ENCODE peak calls at places on chromosomes 2 and 18, in four cellular contexts. T, N, W and G are unnamed samples.
A peak's percentile ranks its signal among the peaks of the same experiment; 100 is the strongest.

GRCh38 chr2:135969655-135970387 is 15.6 kb downstream of the DARS1 start:
- DNase-seq in T (no peak), N (no peak), W (no peak), G (no peak)

GRCh38 chr2:229713371-229714079 is 830 bp downstream of the DNER start:
- DNase-seq in T (no peak), N (no peak), W (no peak), G (no peak)

GRCh38 chr18:75455249-75456183 is 28.0 kb upstream of the SMIM21 start:
- DNase-seq in T (no peak), N (no peak), W (no peak), G (peak; percentile 13)

GRCh38 chr2:28547223-28547860 is 51.5 kb downstream of the PLB1 start:
- DNase-seq in T (no peak), N (no peak), W (no peak), G (no peak)

GRCh38 chr2:233814063-233814435 is 35.9 kb downstream of the MROH2A start:
- DNase-seq in T (no peak), N (no peak), W (no peak), G (no peak)

GRCh38 chr2:46829240-46829970 is 86.2 kb downstream of the MCFD2 start:
- DNase-seq in T (no peak), N (no peak), W (no peak), G (no peak)

GRCh38 chr2:28401948-28402550 is 9.4 kb downstream of the FOSL2 start:
- DNase-seq in T (no peak), N (no peak), W (no peak), G (no peak)

GRCh38 chr18:58668211-58668610 is 3.1 kb upstream of the MALT1 start:
- DNase-seq in T (no peak), N (no peak), W (no peak), G (peak; percentile 7)

GRCh38 chr2:202813387-202813786 is 58.2 kb downstream of the ICA1L start:
- DNase-seq in T (no peak), N (no peak), W (no peak), G (no peak)

GRCh38 chr2:191560594-191560993 is 117.3 kb upstream of the NABP1 start:
- DNase-seq in T (no peak), N (no peak), W (no peak), G (no peak)

GRCh38 chr18:40109251-40110049 is 1845.6 kb upstream of the PIK3C3 start:
- DNase-seq in T (no peak), N (no peak), W (no peak), G (no peak)

GRCh38 chr18:58176915-58177717 is 133.1 kb downstream of the NEDD4L start:
- DNase-seq in T (no peak), N (no peak), W (no peak), G (no peak)

GRCh38 chr2:43136862-43137261 is 89.5 kb downstream of the ZFP36L2 start:
- DNase-seq in T (no peak), N (no peak), W (no peak), G (no peak)

GRCh38 chr18:43869451-43870008 is 592.2 kb upstream of the SYT4 start:
- DNase-seq in T (no peak), N (no peak), W (no peak), G (no peak)

GRCh38 chr2:161425966-161426365 is 9.9 kb downstream of the TBR1 start:
- DNase-seq in T (no peak), N (no peak), W (no peak), G (no peak)

GRCh38 chr2:197993363-197993762 is 189.0 kb downstream of the PLCL1 start:
- DNase-seq in T (no peak), N (no peak), W (no peak), G (no peak)

GRCh38 chr2:173346035-173346434 is 8.6 kb upstream of the CDCA7 start:
- DNase-seq in T (no peak), N (no peak), W (no peak), G (no peak)

GRCh38 chr2:85953476-85953875 is 64.7 kb upstream of the ST3GAL5 start:
- DNase-seq in T (no peak), N (no peak), W (no peak), G (no peak)

GRCh38 chr2:161420406-161421025 is 4.4 kb downstream of the TBR1 start:
- DNase-seq in T (no peak), N (no peak), W (no peak), G (no peak)

GRCh38 chr2:158797963-158798700 is 3.0 kb downstream of the DAPL1 start:
- DNase-seq in T (no peak), N (no peak), W (no peak), G (no peak)

GRCh38 chr2:109170645-109171044 is 41.6 kb downstream of the SH3RF3 start:
- DNase-seq in T (no peak), N (no peak), W (no peak), G (no peak)

GRCh38 chr2:16553222-16553621 is 112.4 kb downstream of the CYRIA start:
- DNase-seq in T (peak; percentile 48), N (peak; percentile 40), W (no peak), G (no peak)

GRCh38 chr2:135790423-135790822 is 46.6 kb downstream of the LCT start:
- DNase-seq in T (peak; percentile 74), N (no peak), W (no peak), G (no peak)

GRCh38 chr2:174702541-174702940 is 61.7 kb downstream of the CHRNA1 start:
- DNase-seq in T (no peak), N (no peak), W (no peak), G (no peak)

GRCh38 chr18:76384114-76384790 is 110.8 kb downstream of the ZNF516 start:
- DNase-seq in T (no peak), N (no peak), W (no peak), G (no peak)

GRCh38 chr18:37403788-37404187 is 161.8 kb downstream of the CELF4 start:
- DNase-seq in T (no peak), N (no peak), W (no peak), G (no peak)

GRCh38 chr2:211055438-211055837 is 499.0 kb downstream of the CPS1 start:
- DNase-seq in T (no peak), N (peak; percentile 21), W (no peak), G (peak; percentile 50)

GRCh38 chr2:202965810-202966454 is 48.7 kb upstream of the NBEAL1 start:
- DNase-seq in T (peak; percentile 91), N (peak; percentile 17), W (peak; percentile 60), G (no peak)

GRCh38 chr2:195898505-195898904 is 170.1 kb downstream of the DNAH7 start:
- DNase-seq in T (peak; percentile 53), N (peak; percentile 4), W (no peak), G (no peak)

GRCh38 chr18:8626414-8627106 is 17.3 kb downstream of the RAB12 start:
- DNase-seq in T (no peak), N (peak; percentile 25), W (no peak), G (no peak)

GRCh38 chr2:104850322-104851184 is 3.4 kb upstream of the POU3F3 start:
- DNase-seq in T (no peak), N (no peak), W (no peak), G (no peak)

GRCh38 chr2:127100261-127101047 is 6.5 kb downstream of the BIN1 start:
- DNase-seq in T (no peak), N (peak; percentile 79), W (no peak), G (no peak)

GRCh38 chr2:25304339-25304728 is 37.4 kb downstream of the DNMT3A start:
- DNase-seq in T (no peak), N (no peak), W (no peak), G (no peak)

GRCh38 chr2:218694405-218695145 is 16.1 kb upstream of the TTLL4 start:
- DNase-seq in T (no peak), N (no peak), W (no peak), G (no peak)

GRCh38 chr2:58571181-58571852 is 330.2 kb upstream of the FANCL start:
- DNase-seq in T (peak; percentile 85), N (peak; percentile 50), W (peak; percentile 7), G (peak; percentile 53)
- TF ChIP-seq RFX5 in T (no peak), N (no peak), W (no peak), G (no peak)

DNA sequence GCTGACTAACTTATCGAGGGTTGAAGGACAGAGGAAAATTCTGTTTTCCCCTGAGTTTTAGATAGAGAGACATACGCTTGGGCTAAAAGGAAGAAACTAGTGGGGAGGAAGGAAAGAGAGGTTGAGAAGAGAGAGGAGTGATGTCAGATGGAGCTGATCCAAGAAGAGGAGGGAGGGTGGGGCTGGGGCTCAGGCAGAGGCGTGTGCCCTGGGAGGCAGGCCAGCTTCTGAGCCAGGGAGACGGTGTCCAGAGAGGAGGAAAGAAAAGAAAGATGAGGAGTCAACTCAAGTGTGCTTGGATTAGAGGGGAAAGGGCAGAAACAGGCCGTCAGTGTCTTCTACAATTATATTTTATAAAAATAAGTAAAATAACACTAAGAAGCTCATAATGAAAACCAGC is 56.2 kb downstream of the EMILIN2 start:
- DNase-seq in T (peak; percentile 53), N (no peak), W (no peak), G (no peak)
- TF ChIP-seq CBX5 in T (no peak), N (no peak), W (no peak), G (no peak)

GRCh38 chr18:61169386-61169785 is 163.8 kb upstream of the CDH20 start:
- DNase-seq in T (no peak), N (no peak), W (no peak), G (no peak)
- H3K4me2 ChIP-seq in T (no peak overlapping the region), N (no peak overlapping the region), W (no peak overlapping the region), G (no peak overlapping the region)

GRCh38 chr2:8399731-8400130 is 282.1 kb upstream of the ID2 start:
- DNase-seq in T (no peak), N (no peak), W (no peak), G (no peak)
- TF ChIP-seq RFX5 in T (no peak), N (no peak), W (no peak), G (no peak)

DNA sequence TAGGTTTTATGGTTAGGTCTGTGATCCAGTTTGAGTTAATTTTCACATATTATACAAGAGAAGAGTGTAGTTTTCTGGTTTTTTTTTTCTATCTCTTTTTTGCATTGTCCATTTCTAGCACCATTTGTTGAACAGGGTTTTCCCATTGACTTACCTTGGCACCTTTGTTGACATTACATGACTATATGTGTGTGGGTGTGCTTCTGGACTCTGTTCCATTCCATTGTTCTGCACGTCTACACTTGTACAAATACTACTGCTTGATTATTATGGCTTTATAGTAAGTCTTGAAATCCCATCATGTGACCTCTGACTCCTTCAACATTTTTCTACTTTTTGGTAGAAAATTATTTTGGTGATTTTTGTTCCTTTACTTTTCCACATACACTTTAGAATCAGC is 38.7 kb downstream of the UBE2F start:
- DNase-seq in T (no peak), N (peak; percentile 33), W (no peak), G (no peak)
- TF ChIP-seq CBX5 in T (no peak), N (no peak), W (no peak), G (no peak)

GRCh38 chr2:235029054-235029453 is 77.2 kb downstream of the SH3BP4 start:
- DNase-seq in T (no peak), N (no peak), W (no peak), G (no peak)

GRCh38 chr2:235026649-235027557 is 75.1 kb downstream of the SH3BP4 start:
- DNase-seq in T (no peak), N (no peak), W (no peak), G (no peak)

GRCh38 chr2:235027558-235028214 is 75.9 kb downstream of the SH3BP4 start:
- DNase-seq in T (no peak), N (no peak), W (no peak), G (no peak)

GRCh38 chr2:235030126-235030525 is 78.3 kb downstream of the SH3BP4 start:
- DNase-seq in T (no peak), N (no peak), W (no peak), G (no peak)

GRCh38 chr2:235028646-235029045 is 76.8 kb downstream of the SH3BP4 start:
- DNase-seq in T (no peak), N (no peak), W (no peak), G (no peak)
- H3K4me2 ChIP-seq in T (no peak overlapping the region), N (no peak overlapping the region), W (no peak overlapping the region), G (no peak overlapping the region)